ENCODE peak calls at places on chromosomes 7 and 10, in four cellular contexts. L, Q, E and P are unnamed samples.
A peak's percentile ranks its signal among the peaks of the same experiment; 100 is the strongest.

GRCh38 chr10:98513704-98514103 is 67.0 kb upstream of the HPS1 start:
- DNase-seq in L (no peak), E (no peak), Q (no peak), P (no peak)

GRCh38 chr10:50421026-50421719 is 169.9 kb upstream of the ASAH2 start:
- DNase-seq in Q (peak; percentile 45), L (peak; percentile 72), E (no peak), P (no peak)

GRCh38 chr10:7533657-7534479 is 123.0 kb upstream of the SFMBT2 start:
- DNase-seq in Q (no peak), L (no peak), E (no peak), P (no peak)

GRCh38 chr7:64619705-64620104 is 46.2 kb upstream of the ZNF107 start:
- DNase-seq in L (no peak), Q (no peak), E (no peak), P (no peak)

GRCh38 chr7:77199008-77199966 is at the start of gene FGL2:
- DNase-seq in L (no peak), E (no peak), Q (no peak), P (no peak)

GRCh38 chr7:36400023-36400422 is 10.4 kb downstream of the ANLN start:
- DNase-seq in E (no peak), L (no peak), Q (no peak), P (no peak)

GRCh38 chr7:151351027-151351426 is 9.4 kb downstream of the NUB1 start:
- DNase-seq in L (no peak), E (no peak), Q (peak; percentile 65), P (no peak)

GRCh38 chr7:18357691-18358090 is 137.9 kb upstream of the HDAC9 start:
- DNase-seq in Q (peak; percentile 9), E (no peak), L (no peak), P (no peak)

GRCh38 chr7:135862586-135863361 is 114.2 kb upstream of the FAM180A start:
- DNase-seq in L (no peak), Q (no peak), E (no peak), P (no peak)

GRCh38 chr7:31853380-31853779 is 166.4 kb downstream of the PPP1R17 start:
- DNase-seq in L (no peak), Q (no peak), E (no peak), P (no peak)

GRCh38 chr7:15199482-15199881 is 296.9 kb upstream of the DGKB start:
- DNase-seq in Q (no peak), E (no peak), L (no peak), P (no peak)

GRCh38 chr7:15197359-15197977 is 294.9 kb upstream of the DGKB start:
- DNase-seq in L (no peak), Q (no peak), E (no peak), P (no peak)
- TF ChIP-seq SPI1 in L (no peak), Q (no peak), E (no peak), P (no peak)

DNA sequence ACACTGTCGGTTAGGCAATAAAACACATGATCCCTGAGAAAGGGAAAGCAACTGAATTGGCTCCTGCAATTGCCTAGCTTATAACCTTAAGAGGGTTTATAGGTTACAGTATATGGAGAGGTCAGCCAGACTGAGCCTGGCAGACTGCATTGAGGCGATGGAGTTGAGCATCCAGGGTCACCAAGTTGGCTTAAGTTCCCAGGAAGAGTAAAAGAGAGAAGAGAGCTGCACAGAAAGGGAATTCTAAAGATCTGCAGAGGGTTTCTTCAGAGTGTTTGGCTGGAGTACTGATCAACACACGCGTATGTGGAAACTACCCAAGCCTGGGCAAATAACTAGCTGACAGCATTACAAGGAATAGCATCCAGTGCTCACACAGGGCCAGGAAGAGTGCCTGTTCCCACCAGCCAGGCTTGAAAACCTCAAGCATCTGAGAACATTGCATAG is 11.2 kb downstream of the ANKMY2 start:
- DNase-seq in E (no peak), Q (no peak), L (no peak), P (no peak)
- TF ChIP-seq SPI1 in E (no peak), Q (no peak), L (no peak), P (no peak)

DNA sequence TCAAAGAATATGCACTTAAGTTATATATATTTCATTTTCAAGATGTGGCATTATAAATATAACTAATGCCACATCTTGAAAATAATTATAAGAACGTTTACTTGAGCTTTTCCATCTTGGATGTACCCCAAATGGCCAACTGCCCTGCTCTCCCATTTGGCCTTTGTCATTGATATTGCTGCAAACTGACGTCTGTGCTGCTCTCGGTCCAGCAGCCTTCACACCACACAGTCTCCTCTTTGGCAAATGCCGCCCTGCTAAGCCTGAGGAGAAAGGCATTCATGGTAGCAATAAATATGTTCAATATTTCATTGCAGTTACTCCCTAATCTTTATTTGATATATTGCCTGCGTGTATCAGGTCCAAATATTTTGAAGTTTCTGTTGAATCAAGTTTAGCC is 384.6 kb upstream of the ADARB2 start:
- DNase-seq in Q (no peak), L (no peak), E (no peak), P (no peak)
- TF ChIP-seq SPI1 in Q (no peak), L (no peak), E (no peak), P (no peak)

GRCh38 chr7:81600608-81601007 is 169.2 kb downstream of the HGF start:
- DNase-seq in Q (no peak), L (no peak), E (no peak), P (no peak)
- TF ChIP-seq SPI1 in Q (no peak), L (no peak), E (no peak), P (no peak)

DNA sequence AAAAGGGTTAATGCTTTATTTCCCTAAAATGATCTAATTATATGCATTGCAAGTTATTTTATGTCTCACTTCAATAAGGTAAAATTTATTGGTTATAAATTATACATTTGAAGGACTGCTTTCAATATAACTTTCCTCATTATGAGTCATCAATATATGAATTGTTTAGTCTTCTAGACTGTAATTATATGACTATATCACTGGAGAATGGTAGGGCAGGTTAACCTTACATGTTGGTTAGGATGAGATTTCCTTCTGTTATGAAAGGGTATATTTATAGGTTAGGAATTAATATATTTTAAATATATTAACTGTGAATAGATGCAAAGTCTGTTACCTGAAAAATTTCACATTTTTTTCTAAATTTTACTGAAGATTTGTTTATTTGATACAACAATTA is 406.4 kb upstream of the ETV1 start:
- DNase-seq in Q (no peak), L (no peak), E (no peak), P (no peak)
- TF ChIP-seq SPI1 in Q (no peak), L (no peak), E (no peak), P (no peak)

GRCh38 chr7:155491812-155492211 is 33.9 kb downstream of the EN2 start:
- DNase-seq in E (no peak), L (no peak), Q (no peak), P (no peak)

GRCh38 chr7:155495440-155496248 is 37.7 kb downstream of the EN2 start:
- DNase-seq in E (no peak), Q (no peak), L (no peak), P (no peak)

GRCh38 chr7:155494551-155494950 is 36.6 kb downstream of the EN2 start:
- DNase-seq in Q (no peak), E (no peak), L (no peak), P (no peak)

GRCh38 chr7:155496267-155497005 is 38.5 kb downstream of the EN2 start:
- DNase-seq in E (no peak), Q (no peak), L (no peak), P (no peak)

GRCh38 chr7:155493744-155494538 is 36.0 kb downstream of the EN2 start:
- DNase-seq in E (no peak), Q (no peak), L (no peak), P (no peak)
- TF ChIP-seq SPI1 in E (no peak), Q (no peak), L (no peak), P (no peak)

DNA sequence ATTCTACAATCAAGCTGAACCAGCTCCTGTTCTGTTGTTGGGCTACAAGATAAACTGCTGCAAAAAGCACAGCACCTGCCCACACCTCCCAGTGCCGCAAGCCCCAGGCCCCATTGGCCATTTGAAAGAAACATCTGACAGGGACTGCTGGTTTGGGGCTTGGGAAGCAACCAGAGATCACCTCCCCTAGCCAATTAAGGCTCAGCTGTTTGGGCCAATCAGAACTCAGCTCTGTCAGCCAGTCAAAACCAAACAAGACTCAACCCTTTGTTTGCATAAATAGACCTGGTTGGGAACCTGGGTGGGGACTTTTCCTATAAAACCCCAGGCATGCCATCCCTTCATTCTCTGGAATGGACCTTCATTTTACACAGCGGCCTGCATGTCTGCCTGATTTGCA is 17.2 kb upstream of the NME8 start:
- DNase-seq in Q (no peak), L (no peak), E (no peak), P (no peak)
- TF ChIP-seq SPI1 in Q (no peak), L (no peak), E (no peak), P (no peak)

GRCh38 chr7:50349963-50350944 is 45.7 kb downstream of the IKZF1 start:
- DNase-seq in Q (no peak), L (peak; percentile 84), E (no peak), P (peak; percentile 45)

GRCh38 chr7:50346548-50347497 is 42.3 kb downstream of the IKZF1 start:
- DNase-seq in L (no peak), E (no peak), Q (no peak), P (no peak)

GRCh38 chr7:50347693-50348092 is 43.2 kb downstream of the IKZF1 start:
- DNase-seq in E (no peak), Q (no peak), L (no peak), P (no peak)

GRCh38 chr7:50349399-50349798 is 44.9 kb downstream of the IKZF1 start:
- DNase-seq in Q (no peak), E (no peak), L (no peak), P (no peak)

GRCh38 chr7:50348469-50349162 is 44.1 kb downstream of the IKZF1 start:
- DNase-seq in E (no peak), L (no peak), Q (no peak), P (no peak)
- TF ChIP-seq SPI1 in E (no peak), L (no peak), Q (no peak), P (no peak)